ENCODE peak calls at places on chromosomes 16 and 17, in nine cellular contexts. Q is Peyer's patch; V is natural killer cell; J is naive thymus-derived CD4-positive, alpha-beta T cell; N is fibroblast of lung; I is SW 1271; G is H4; O is T-helper 2 cell; M is H54. E is an unnamed sample.
A peak's percentile ranks its signal among the peaks of the same experiment; 100 is the strongest.

GRCh38 chr17:35898283-35899070 is 18.3 kb upstream of the CCL5 start:
- DNase-seq in Q (no peak), V (no peak), J (no peak), N (no peak), I (no peak), G (peak; percentile 64), O (no peak), M (no peak), E (no peak)

GRCh38 chr17:6599364-6599763 is 41.1 kb downstream of the KIAA0753 start:
- DNase-seq in Q (no peak), V (no peak), J (no peak), N (no peak), I (no peak), G (no peak), O (no peak), M (no peak), E (no peak)

GRCh38 chr17:65772989-65773388 is 211.5 kb upstream of the AXIN2 start:
- DNase-seq in Q (no peak), V (no peak), J (no peak), N (no peak), I (no peak), G (no peak), O (no peak), M (no peak), E (no peak)

GRCh38 chr17:7022791-7023571 is at the start of gene BCL6B:
- DNase-seq in Q (no peak), V (no peak), J (no peak), N (no peak), I (no peak), G (no peak), O (no peak), M (no peak), E (no peak)

GRCh38 chr16:66790130-66790733 is 11.2 kb downstream of the TERB1 start:
- DNase-seq in Q (no peak), V (no peak), J (no peak), N (no peak), I (no peak), G (no peak), O (no peak), M (no peak), E (no peak)

GRCh38 chr16:87344931-87345631 is 27.9 kb upstream of the C16orf95 start:
- DNase-seq in Q (peak; percentile 60), V (no peak), J (peak; percentile 36), N (peak; percentile 13), I (no peak), G (no peak), O (peak; percentile 30), M (no peak), E (no peak)

GRCh38 chr17:73103661-73104335 is 11.3 kb upstream of the SLC39A11 start:
- DNase-seq in Q (no peak), V (no peak), J (no peak), N (peak; percentile 8), I (no peak), G (no peak), O (no peak), M (no peak), E (no peak)

GRCh38 chr16:89564476-89565255 is 4.2 kb downstream of the RPL13 start:
- DNase-seq in Q (no peak), V (no peak), J (peak; percentile 14), N (no peak), I (no peak), G (no peak), O (no peak), M (no peak), E (no peak)

GRCh38 chr16:1816396-1817275 is 10.0 kb downstream of the HAGH start:
- DNase-seq in Q (no peak), V (no peak), J (no peak), N (no peak), I (no peak), G (no peak), O (no peak), M (no peak), E (no peak)

GRCh38 chr17:34998205-34998604 is 17.9 kb downstream of the LIG3 start:
- DNase-seq in Q (peak; percentile 84), V (peak; percentile 72), J (peak; percentile 77), N (peak; percentile 60), I (peak; percentile 38), G (peak; percentile 51), O (peak; percentile 68), M (peak; percentile 85), E (no peak)

GRCh38 chr16:79334127-79334526 is 266.4 kb downstream of the MAF start:
- DNase-seq in Q (no peak), V (no peak), J (no peak), N (no peak), I (no peak), G (no peak), O (no peak), M (peak; percentile 19), E (no peak)

GRCh38 chr17:72118588-72119279 is 2.1 kb upstream of the SOX9 start:
- DNase-seq in Q (peak; percentile 70), V (no peak), J (no peak), N (peak; percentile 84), I (peak; percentile 61), G (peak; percentile 73), O (no peak), M (peak; percentile 81), E (peak; percentile 12)

GRCh38 chr16:67672739-67673662 is 6.4 kb downstream of the C16orf86 start:
- DNase-seq in Q (peak; percentile 71), V (no peak), J (peak; percentile 51), N (peak; percentile 65), I (peak; percentile 40), G (peak; percentile 57), O (peak; percentile 34), M (peak; percentile 82), E (no peak)

GRCh38 chr16:75252946-75253911 is 1.8 kb upstream of the BCAR1 start:
- DNase-seq in Q (no peak), V (no peak), J (no peak), N (peak; percentile 87), I (peak; percentile 40), G (no peak), O (no peak), M (no peak), E (no peak)

GRCh38 chr17:76008208-76008607 is 7.6 kb downstream of the CDK3 start:
- DNase-seq in Q (no peak), V (no peak), J (no peak), N (no peak), I (no peak), G (no peak), O (no peak), M (no peak), E (no peak)

GRCh38 chr16:11497851-11498289 is 88.8 kb downstream of the LITAF start:
- DNase-seq in Q (no peak), V (no peak), J (no peak), N (peak; percentile 67), I (no peak), G (peak; percentile 78), O (no peak), M (peak; percentile 40), E (no peak)

GRCh38 chr16:3282747-3283524 is at the start of gene ZNF263:
- DNase-seq in Q (peak; percentile 97), V (peak; percentile 87), J (peak; percentile 95), N (peak; percentile 98), I (peak; percentile 95), G (peak; percentile 98), O (peak; percentile 87), M (peak; percentile 95), E (no peak)

GRCh38 chr16:57939872-57940224 is 31.1 kb downstream of the CNGB1 start:
- DNase-seq in Q (no peak), V (no peak), J (no peak), N (no peak), I (no peak), G (no peak), O (no peak), M (no peak), E (no peak)

GRCh38 chr16:1631931-1632637 is 19.9 kb downstream of the CRAMP1 start:
- DNase-seq in Q (no peak), V (no peak), J (no peak), N (no peak), I (no peak), G (no peak), O (no peak), M (no peak), E (no peak)

GRCh38 chr16:15765880-15766279 is 90.9 kb downstream of the MYH11 start:
- DNase-seq in Q (no peak), V (no peak), J (peak; percentile 38), N (no peak), I (peak; percentile 22), G (peak; percentile 71), O (no peak), M (peak; percentile 24), E (no peak)

GRCh38 chr17:4498461-4499397 is at the start of gene SPNS2:
- DNase-seq in Q (peak; percentile 85), V (peak; percentile 45), J (peak; percentile 67), N (peak; percentile 39), I (peak; percentile 32), G (no peak), O (peak; percentile 51), M (peak; percentile 90), E (no peak)

GRCh38 chr16:4392382-4393242 is 21.0 kb downstream of the VASN start:
- DNase-seq in Q (no peak), V (no peak), J (no peak), N (peak; percentile 85), I (no peak), G (peak; percentile 90), O (no peak), M (no peak), E (no peak)

GRCh38 chr17:69269174-69269998 is 40.8 kb upstream of the ABCA10 start:
- DNase-seq in Q (no peak), V (no peak), J (no peak), N (peak; percentile 62), I (peak; percentile 55), G (no peak), O (no peak), M (no peak), E (peak; percentile 61)

GRCh38 chr16:920722-921121 is 50.1 kb downstream of the LMF1 start:
- DNase-seq in Q (no peak), V (no peak), J (no peak), N (no peak), I (no peak), G (no peak), O (no peak), M (no peak), E (no peak)

GRCh38 chr17:82642022-82642421 is 6.2 kb downstream of the WDR45B start:
- DNase-seq in Q (no peak), V (no peak), J (no peak), N (no peak), I (no peak), G (no peak), O (no peak), M (no peak), E (no peak)

GRCh38 chr17:58532555-58532951 is 18.1 kb upstream of the MTMR4 start:
- DNase-seq in Q (no peak), V (no peak), J (no peak), N (no peak), I (no peak), G (no peak), O (no peak), M (no peak), E (no peak)

GRCh38 chr17:75004371-75004770 is 8.1 kb upstream of the MRPL58 start:
- DNase-seq in Q (no peak), V (no peak), J (no peak), N (no peak), I (no peak), G (no peak), O (no peak), M (no peak), E (no peak)

GRCh38 chr17:65099941-65100315 is 37.2 kb upstream of the RGS9 start:
- DNase-seq in Q (peak; percentile 62), V (peak; percentile 58), J (no peak), N (peak; percentile 86), I (peak; percentile 20), G (peak; percentile 76), O (peak; percentile 33), M (peak; percentile 65), E (no peak)

GRCh38 chr16:9007177-9007794 is 43.6 kb upstream of the USP7 start:
- DNase-seq in Q (no peak), V (no peak), J (no peak), N (peak; percentile 14), I (no peak), G (no peak), O (no peak), M (no peak), E (no peak)

GRCh38 chr16:73006021-73006420 is 41.9 kb downstream of the ZFHX3 start:
- DNase-seq in Q (no peak), V (no peak), J (no peak), N (no peak), I (no peak), G (no peak), O (no peak), M (no peak), E (no peak)

GRCh38 chr16:1781758-1782407 is 488 bp downstream of the SPSB3 start:
- DNase-seq in Q (no peak), V (peak; percentile 38), J (peak; percentile 47), N (peak; percentile 20), I (no peak), G (no peak), O (no peak), M (peak; percentile 51), E (no peak)